ENCODE peak calls at places on chromosomes 3 and 15, in four cellular contexts. H is K562, E is H1, C is SK-N-SH. V is an unnamed sample.
A peak's percentile ranks its signal among the peaks of the same experiment; 100 is the strongest.

GRCh38 chr15:89143503-89144162 is 55.4 kb downstream of the ABHD2 start:
- DNase-seq in H (no peak), C (peak; percentile 36), E (no peak), V (no peak)

GRCh38 chr3:129095285-129095684 is 26.3 kb downstream of the RAB43 start:
- DNase-seq in H (no peak), E (no peak), C (no peak), V (no peak)

GRCh38 chr3:188239035-188239434 is 85.1 kb downstream of the LPP start:
- DNase-seq in E (no peak), C (no peak), H (no peak), V (no peak)

GRCh38 chr3:4988815-4989648 is 9.8 kb downstream of the BHLHE40 start:
- DNase-seq in E (no peak), H (peak; percentile 94), C (no peak), V (no peak)

GRCh38 chr3:62415312-62415791 is 42.0 kb upstream of the FEZF2 start:
- DNase-seq in E (peak; percentile 83), C (no peak), H (no peak), V (peak; percentile 64)

GRCh38 chr3:126309162-126309561 is 48.0 kb downstream of the KLF15 start:
- DNase-seq in H (peak; percentile 9), C (no peak), E (no peak), V (no peak)

GRCh38 chr15:58065445-58066041 is at the start of gene ALDH1A2:
- DNase-seq in E (no peak), H (peak; percentile 74), C (peak; percentile 64), V (peak; percentile 50)

GRCh38 chr15:40047413-40048154 is 8.6 kb upstream of the SRP14 start:
- DNase-seq in E (no peak), C (no peak), H (no peak), V (no peak)

GRCh38 chr3:188740030-188740429 is 431.7 kb upstream of the TPRG1 start:
- DNase-seq in E (no peak), C (no peak), H (no peak), V (no peak)

GRCh38 chr15:28086175-28086703 is 12.9 kb downstream of the OCA2 start:
- DNase-seq in C (peak; percentile 85), E (no peak), H (peak; percentile 60), V (peak; percentile 71)

GRCh38 chr15:97993310-97993738 is 32.8 kb downstream of the ARRDC4 start:
- DNase-seq in E (no peak), C (no peak), H (peak; percentile 43), V (no peak)

GRCh38 chr3:186465508-186465907 is 78.7 kb downstream of the CRYGS start:
- DNase-seq in E (no peak), H (no peak), C (no peak), V (no peak)

GRCh38 chr3:15443826-15444524 is 16.6 kb downstream of the EAF1 start:
- DNase-seq in E (no peak), C (no peak), H (no peak), V (no peak)

GRCh38 chr3:34260266-34260990 is 462.0 kb downstream of the PDCD6IP start:
- DNase-seq in E (no peak), H (peak; percentile 45), C (peak; percentile 47), V (peak; percentile 65)

GRCh38 chr3:196159952-196160804 is 51.0 kb downstream of the ZDHHC19 start:
- DNase-seq in H (peak; percentile 74), E (no peak), C (no peak), V (peak; percentile 59)

GRCh38 chr15:52082197-52083036 is 30.2 kb downstream of the BCL2L10 start:
- DNase-seq in C (no peak), H (no peak), E (no peak), V (no peak)

GRCh38 chr15:34243226-34243625 is 18.4 kb downstream of the EMC4 start:
- DNase-seq in C (no peak), H (no peak), E (no peak), V (no peak)

GRCh38 chr3:123392368-123392767 is 56.5 kb downstream of the ADCY5 start:
- DNase-seq in H (no peak), C (no peak), E (no peak), V (no peak)

GRCh38 chr3:123389338-123389910 is 59.5 kb downstream of the ADCY5 start:
- DNase-seq in E (no peak), C (no peak), H (no peak), V (no peak)

GRCh38 chr3:123392871-123393620 is 55.8 kb downstream of the ADCY5 start:
- DNase-seq in H (no peak), C (no peak), E (no peak), V (no peak)

GRCh38 chr3:123388811-123389210 is 60.1 kb downstream of the ADCY5 start:
- DNase-seq in H (no peak), C (no peak), E (no peak), V (no peak)

DNA sequence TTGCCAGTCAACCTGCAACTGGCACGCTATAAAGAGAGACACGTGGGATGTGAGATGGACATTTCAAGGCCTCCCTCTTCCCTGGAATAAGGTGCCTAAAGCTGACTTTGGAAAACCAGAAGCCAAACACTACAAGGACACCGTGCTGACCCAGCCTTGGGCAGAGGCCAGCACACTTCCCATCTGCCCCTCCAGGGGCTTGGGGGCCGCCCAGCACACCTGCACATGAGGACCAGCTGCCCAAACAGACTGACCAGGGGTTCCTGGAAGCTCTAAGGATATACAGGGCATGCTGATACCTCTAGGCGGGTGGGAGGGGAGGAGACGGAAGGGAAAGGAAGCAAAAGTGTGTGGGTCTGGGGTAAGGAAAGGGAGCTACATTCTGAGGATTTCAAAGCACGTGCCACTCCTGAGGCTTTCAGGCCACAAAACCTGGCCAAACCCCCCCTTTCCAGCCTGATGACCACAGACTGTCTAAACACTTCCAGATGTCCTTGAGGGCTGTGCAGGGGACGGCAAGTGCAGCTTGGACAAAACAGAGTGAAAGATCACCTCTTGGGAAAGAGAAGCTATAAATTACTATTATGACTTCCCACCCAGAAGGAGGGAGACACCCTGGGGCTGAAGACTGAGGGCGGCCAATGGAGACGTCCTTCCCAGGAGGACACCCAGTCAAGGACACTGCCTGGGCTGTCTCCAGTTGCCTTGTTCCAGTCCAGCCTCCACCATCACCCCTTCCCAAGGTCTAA is 57.9 kb downstream of the ADCY5 start:
- DNase-seq in H (no peak), E (no peak), C (peak; percentile 71), V (no peak)
- TF ChIP-seq TEAD4 in H (no peak), E (no peak), C (no peak), V (no peak)

GRCh38 chr3:125232394-125232793 is 19.8 kb upstream of the SLC12A8 start:
- DNase-seq in C (no peak), H (no peak), E (no peak), V (no peak)

GRCh38 chr3:125231895-125232294 is 19.3 kb upstream of the SLC12A8 start:
- DNase-seq in C (no peak), E (no peak), H (no peak), V (no peak)

GRCh38 chr3:125236331-125236903 is 23.9 kb upstream of the SLC12A8 start:
- DNase-seq in H (no peak), C (no peak), E (no peak), V (no peak)

GRCh38 chr3:125238759-125239158 is 26.2 kb upstream of the SLC12A8 start:
- DNase-seq in H (no peak), C (no peak), E (no peak), V (no peak)

GRCh38 chr3:125234831-125235230 is 22.3 kb upstream of the SLC12A8 start:
- DNase-seq in C (no peak), H (no peak), E (no peak), V (no peak)
- TF ChIP-seq MAX in C (no peak), H (no peak), E (no peak), V (no peak)

GRCh38 chr15:70166506-70167087 is 68.9 kb upstream of the TLE3 start:
- DNase-seq in C (no peak), E (no peak), H (no peak), V (no peak)

GRCh38 chr15:70164910-70165791 is 67.4 kb upstream of the TLE3 start:
- DNase-seq in H (no peak), C (no peak), E (no peak), V (no peak)

GRCh38 chr15:70165811-70166284 is 68.1 kb upstream of the TLE3 start:
- DNase-seq in H (no peak), E (no peak), C (peak; percentile 57), V (no peak)

GRCh38 chr15:70167155-70167554 is 69.4 kb upstream of the TLE3 start:
- DNase-seq in H (no peak), C (no peak), E (no peak), V (no peak)

GRCh38 chr15:70164156-70164900 is 66.6 kb upstream of the TLE3 start:
- DNase-seq in H (no peak), E (no peak), C (no peak), V (no peak)
- TF ChIP-seq TEAD4 in H (no peak), E (no peak), C (no peak), V (no peak)

GRCh38 chr3:184171562-184171961 is 3.1 kb upstream of the AP2M1 start:
- DNase-seq in C (no peak), E (no peak), H (peak; percentile 75), V (no peak)

GRCh38 chr3:184174278-184174645 is 393 bp upstream of the AP2M1 start:
- DNase-seq in C (no peak), E (no peak), H (no peak), V (no peak)

GRCh38 chr3:184174646-184175492 is at the start of gene AP2M1:
- DNase-seq in H (peak; percentile 86), E (peak; percentile 98), C (peak; percentile 95), V (peak; percentile 98)

GRCh38 chr3:184173374-184173722 is 1.3 kb upstream of the AP2M1 start:
- DNase-seq in H (no peak), C (no peak), E (no peak), V (no peak)

DNA sequence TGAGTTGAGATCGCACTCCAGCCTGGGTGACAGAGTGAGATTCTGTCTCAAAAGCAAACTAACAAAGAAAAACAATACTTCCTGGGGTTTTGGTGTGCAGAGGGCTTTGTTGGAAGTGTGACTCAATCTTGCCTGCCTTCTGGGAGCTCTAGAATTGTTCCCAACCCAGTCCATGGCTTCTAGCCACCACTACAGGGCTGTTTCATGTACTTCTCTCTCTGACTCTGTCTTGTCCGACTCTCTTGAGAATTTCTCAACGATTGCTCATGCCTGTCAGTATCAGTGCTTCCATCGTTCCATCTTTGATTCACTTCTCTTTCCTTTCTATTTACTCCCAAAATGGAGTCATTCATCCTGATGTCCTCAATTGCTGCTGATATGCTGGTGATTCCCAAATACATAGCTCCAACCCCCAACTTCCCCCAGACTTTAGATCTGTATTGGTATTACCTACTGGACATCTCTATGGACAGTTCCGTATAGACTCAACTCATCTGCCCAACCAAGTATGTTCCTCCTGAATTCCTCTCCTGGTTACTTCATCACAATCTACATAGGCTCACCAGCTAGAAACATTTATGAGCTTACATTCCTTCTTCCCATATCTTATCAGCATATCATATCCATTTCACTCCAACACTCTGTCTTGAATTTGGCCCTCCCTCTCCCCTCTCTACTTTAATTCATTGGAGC is 1.8 kb upstream of the AP2M1 start:
- DNase-seq in E (no peak), C (no peak), H (no peak), V (no peak)
- TF ChIP-seq MAX in E (no peak), C (no peak), H (no peak), V (no peak)

GRCh38 chr3:122943828-122944190 is 83.8 kb downstream of the SEMA5B start:
- DNase-seq in H (no peak), C (no peak), E (no peak), V (no peak)

GRCh38 chr3:122941233-122942206 is 86.0 kb downstream of the SEMA5B start:
- DNase-seq in H (peak; percentile 15), E (no peak), C (no peak), V (no peak)

GRCh38 chr3:122942241-122942640 is 85.3 kb downstream of the SEMA5B start:
- DNase-seq in C (no peak), H (no peak), E (no peak), V (no peak)

GRCh38 chr3:122944671-122945151 is 82.9 kb downstream of the SEMA5B start:
- DNase-seq in H (no peak), C (no peak), E (no peak), V (no peak)

GRCh38 chr3:122942937-122943827 is 84.4 kb downstream of the SEMA5B start:
- DNase-seq in E (peak; percentile 49), C (peak; percentile 91), H (peak; percentile 67), V (peak; percentile 91)
- TF ChIP-seq TEAD4 in E (no peak), C (no peak), H (no peak), V (no peak)

V was measured in WTC11.